ENCODE peak calls at places on chromosomes 4 and X, in six cellular contexts. P is heart left ventricle; V is HL-60; B is activated T-cell treated with anti-CD3 and anti-CD28 coated beads, Interleukin-2, amount 50 U/mL, for 72 hours; C is lung; G is effector memory CD8-positive, alpha-beta T cell. O is an unnamed sample.

GRCh38 chr4:147453561-147454141 is 27.2 kb upstream of the EDNRA start:
- DNase-seq in V (no peak), B (no peak), P (no peak), C (no peak), G (no peak), O (no peak)

GRCh38 chr4:148634476-148634875 is 192.3 kb upstream of the NR3C2 start:
- DNase-seq in B (no peak), C (no peak), V (no peak), P (no peak), G (no peak), O (no peak)

GRCh38 chr4:184763150-184763780 is 29.4 kb upstream of the CENPU start:
- DNase-seq in P (no peak), C (no peak), V (no peak), B (no peak), G (no peak), O (no peak)

GRCh38 chr4:85734446-85734845 is 259.5 kb downstream of the ARHGAP24 start:
- DNase-seq in V (no peak), C (no peak), P (no peak), B (no peak), G (no peak), O (peak; percentile 43)

GRCh38 chr4:159541143-159541542 is 438.3 kb downstream of the RAPGEF2 start:
- DNase-seq in G (no peak), V (no peak), B (no peak), P (no peak), C (no peak), O (no peak)

GRCh38 chr4:73690051-73690744 is 50.2 kb upstream of the CXCL8 start:
- DNase-seq in P (no peak), G (no peak), V (no peak), C (no peak), B (no peak), O (no peak)

GRCh38 chr4:124065941-124066340 is 646.6 kb downstream of the ANKRD50 start:
- DNase-seq in B (no peak), G (no peak), P (no peak), C (no peak), V (no peak), O (no peak)

GRCh38 chr4:188341428-188341827 is 202.2 kb downstream of the TRIML1 start:
- DNase-seq in B (no peak), G (no peak), P (no peak), V (no peak), C (no peak), O (no peak)

GRCh38 chrX:13681595-13681994 is 7.3 kb upstream of the RAB9A start:
- DNase-seq in C (no peak), P (no peak), G (no peak), V (no peak), B (no peak), O (no peak)

GRCh38 chr4:13933163-13933562 is 305.6 kb upstream of the BOD1L1 start:
- DNase-seq in G (no peak), C (no peak), V (no peak), B (no peak), P (no peak), O (no peak)

GRCh38 chr4:122017296-122017695 is 65.4 kb upstream of the TRPC3 start:
- DNase-seq in B (no peak), G (no peak), C (no peak), P (no peak), V (no peak), O (no peak)

GRCh38 chr4:173647902-173648301 is 117.9 kb upstream of the HAND2 start:
- DNase-seq in B (no peak), G (no peak), V (no peak), C (no peak), P (no peak), O (no peak)

GRCh38 chrX:50711907-50712306 is 102.1 kb downstream of the SHROOM4 start:
- DNase-seq in V (no peak), G (no peak), P (no peak), B (no peak), C (no peak), O (no peak)

GRCh38 chr4:139036885-139037284 is 21.3 kb downstream of the NOCT start:
- DNase-seq in P (no peak), B (no peak), V (no peak), G (no peak), C (no peak), O (no peak)

GRCh38 chrX:22060451-22060940 is 28.4 kb downstream of the PHEX start:
- DNase-seq in B (peak; percentile 26), G (no peak), P (no peak), C (no peak), V (no peak), O (no peak)

GRCh38 chrX:39896951-39897740 is 200.6 kb downstream of the BCOR start:
- DNase-seq in C (peak; percentile 48), G (no peak), V (peak; percentile 11), P (peak; percentile 62), B (no peak), O (no peak)

GRCh38 chrX:155679715-155680114 is 67.0 kb upstream of the TMLHE start:
- DNase-seq in V (no peak), G (no peak), C (no peak), P (no peak), B (no peak), O (no peak)

GRCh38 chr4:99945718-99946345 is 586 bp downstream of the DNAJB14 start:
- DNase-seq in P (no peak), V (peak; percentile 47), C (no peak), G (no peak), B (no peak), O (no peak)

GRCh38 chrX:155956649-155957048 is 40.8 kb upstream of the IL9R start:
- DNase-seq in V (no peak), P (no peak), C (no peak), G (no peak), B (no peak), O (no peak)

GRCh38 chr4:134200811-134201215 is 776 bp downstream of the PABPC4L start:
- DNase-seq in G (no peak), P (no peak), V (no peak), C (no peak), B (no peak), O (no peak)

GRCh38 chr4:147006229-147006628 is 60.6 kb upstream of the TTC29 start:
- DNase-seq in G (no peak), B (no peak), V (no peak), P (no peak), C (no peak), O (no peak)

GRCh38 chr4:153757407-153757806 is 2.4 kb downstream of the RNF175 start:
- DNase-seq in C (no peak), P (no peak), B (no peak), V (peak; percentile 52), G (no peak), O (no peak)

O was measured in adrenal gland.